ENCODE peak calls at places on chromosomes 4 and X, in six cellular contexts. C is tibial nerve, B is transverse colon, W is A549, Y is ovary, L is stomach. A is an unnamed sample.

GRCh38 chr4:6752486-6752829 is 30.1 kb upstream of the KIAA0232 start:
- DNase-seq in C (no peak), B (no peak), W (no peak), Y (no peak), L (no peak), A (no peak)

GRCh38 chr4:100681289-100681688 is 163.5 kb upstream of the EMCN start:
- DNase-seq in C (no peak), B (no peak), W (no peak), Y (no peak), L (no peak), A (no peak)

GRCh38 chrX:133402042-133402453 is 13.2 kb downstream of the GPC4 start:
- DNase-seq in C (no peak), B (no peak), W (no peak), Y (peak; percentile 14), L (no peak), A (no peak)

GRCh38 chrX:27619975-27620374 is 29.8 kb downstream of the DCAF8L2 start:
- DNase-seq in C (no peak), B (no peak), W (no peak), Y (no peak), L (no peak), A (no peak)

GRCh38 chrX:153728095-153728494 is 3.4 kb downstream of the ABCD1 start:
- DNase-seq in C (no peak), B (no peak), W (no peak), Y (no peak), L (no peak), A (no peak)

GRCh38 chrX:47169726-47170515 is 23.7 kb upstream of the UBA1 start:
- DNase-seq in C (no peak), B (no peak), W (no peak), Y (no peak), L (peak; percentile 23), A (peak; percentile 64)

GRCh38 chrX:53088136-53088974 is 5.6 kb upstream of the KANTR start:
- DNase-seq in C (peak; percentile 54), B (peak; percentile 84), W (peak; percentile 31), Y (peak; percentile 90), L (peak; percentile 84), A (no peak)

GRCh38 chr4:154529737-154530136 is 20.5 kb downstream of the PLRG1 start:
- DNase-seq in C (no peak), B (no peak), W (no peak), Y (no peak), L (no peak), A (no peak)

GRCh38 chrX:77446840-77447239 is 349 bp upstream of the FGF16 start:
- DNase-seq in C (no peak), B (no peak), W (no peak), Y (no peak), L (no peak), A (no peak)

GRCh38 chrX:27336466-27337091 is 126.6 kb downstream of the PPP4R3C start:
- DNase-seq in C (no peak), B (peak; percentile 42), W (peak; percentile 1), Y (no peak), L (peak; percentile 33), A (no peak)

GRCh38 chr4:123649644-123650356 is 253.2 kb downstream of the SPRY1 start:
- DNase-seq in C (no peak), B (peak; percentile 38), W (peak; percentile 23), Y (no peak), L (peak; percentile 49), A (no peak)

GRCh38 chr4:119493419-119493818 is 135.2 kb downstream of the PDE5A start:
- DNase-seq in C (no peak), B (no peak), W (no peak), Y (no peak), L (no peak), A (no peak)

GRCh38 chrX:37383313-37383712 is 34.1 kb downstream of the PRRG1 start:
- DNase-seq in C (no peak), B (no peak), W (no peak), Y (no peak), L (no peak), A (no peak)

GRCh38 chr4:15077969-15078368 is 75.7 kb downstream of the CPEB2 start:
- DNase-seq in C (no peak), B (no peak), W (no peak), Y (no peak), L (no peak), A (no peak)

GRCh38 chr4:123359449-123360306 is 36.9 kb upstream of the SPRY1 start:
- DNase-seq in C (no peak), B (no peak), W (no peak), Y (no peak), L (no peak), A (no peak)

GRCh38 chrX:149950681-149951080 is 12.4 kb upstream of the EOLA2 start:
- DNase-seq in C (no peak), B (no peak), W (peak; percentile 40), Y (no peak), L (no peak), A (no peak)

GRCh38 chr4:76726141-76726540 is 171.8 kb downstream of the SOWAHB start:
- DNase-seq in C (no peak), B (no peak), W (no peak), Y (no peak), L (no peak), A (no peak)

GRCh38 chr4:3233391-3234071 is 15.4 kb upstream of the MSANTD1 start:
- DNase-seq in C (no peak), B (no peak), W (no peak), Y (no peak), L (no peak), A (no peak)

GRCh38 chr4:10296730-10297129 is 160.5 kb downstream of the ZNF518B start:
- DNase-seq in C (no peak), B (no peak), W (no peak), Y (no peak), L (peak; percentile 29), A (no peak)

GRCh38 chr4:174549696-174550095 is 27.4 kb upstream of the HPGD start:
- DNase-seq in C (no peak), B (no peak), W (no peak), Y (no peak), L (no peak), A (no peak)

GRCh38 chrX:100980608-100981497 is 11.3 kb downstream of the ARL13A start:
- DNase-seq in C (no peak), B (no peak), W (peak; percentile 21), Y (no peak), L (peak; percentile 65), A (no peak)

GRCh38 chr4:73911746-73912145 is 42.6 kb downstream of the CXCL1 start:
- DNase-seq in C (no peak), B (no peak), W (no peak), Y (no peak), L (no peak), A (no peak)

GRCh38 chr4:148444296-148445070 is 2.3 kb upstream of the NR3C2 start:
- DNase-seq in C (no peak), B (peak; percentile 40), W (no peak), Y (peak; percentile 27), L (peak; percentile 42), A (no peak)

GRCh38 chr4:109321232-109321631 is 18.8 kb upstream of the COL25A1 start:
- DNase-seq in C (no peak), B (no peak), W (no peak), Y (no peak), L (no peak), A (no peak)
- H3K4me3 ChIP-seq in C (no peak overlapping the region), B (no peak overlapping the region), W (no peak overlapping the region), Y (no peak overlapping the region), L (no peak overlapping the region), A (no peak overlapping the region)

DNA sequence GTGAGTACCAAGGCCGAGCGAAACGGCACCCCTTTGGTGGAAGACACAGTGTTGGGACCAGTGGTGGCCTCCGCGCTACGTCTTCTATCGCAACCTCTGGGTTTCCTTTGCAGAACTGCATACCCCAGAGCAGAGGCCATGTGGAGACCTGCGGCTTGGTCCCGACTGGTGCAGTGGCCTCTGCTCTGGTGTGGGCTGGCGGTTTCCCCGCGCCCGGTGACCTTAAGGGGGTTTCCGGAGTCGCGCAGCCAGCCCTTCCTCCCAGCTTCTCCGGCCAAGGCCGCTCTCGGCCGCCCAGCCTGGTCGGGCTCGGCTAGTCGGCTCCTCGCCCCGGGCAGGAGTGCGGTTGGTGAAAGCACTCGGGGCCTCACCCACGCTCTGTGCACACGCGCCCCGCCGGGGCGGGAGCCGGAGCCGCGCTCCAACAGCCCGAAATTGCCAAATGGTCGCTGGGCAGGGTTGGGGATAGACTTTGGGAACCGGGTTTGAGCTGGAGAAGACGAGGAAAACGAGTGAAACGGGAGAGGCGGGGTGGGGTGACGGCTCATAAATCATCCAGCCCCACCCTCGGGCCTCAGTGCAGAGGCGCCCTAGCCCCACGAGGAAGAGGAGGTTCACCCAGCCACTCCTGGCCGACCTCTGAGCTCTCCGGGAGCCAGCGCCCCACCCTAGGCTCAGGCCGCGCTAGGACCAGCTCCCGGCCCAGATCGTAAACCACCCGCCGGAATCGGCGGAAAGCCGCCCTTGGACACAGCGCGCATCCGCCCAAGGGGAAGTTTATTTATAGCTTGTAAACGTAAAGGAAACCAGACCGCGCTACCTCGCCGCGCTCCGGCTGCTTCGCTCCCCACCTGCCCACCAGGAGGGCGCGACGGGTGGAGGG is 84.7 kb downstream of the BCOR start:
- DNase-seq in C (peak; percentile 51), B (peak; percentile 87), W (peak; percentile 28), Y (peak; percentile 61), L (peak; percentile 70), A (no peak)
- TF ChIP-seq POLR2A in C (no peak), B (peak; percentile 85), W (peak; percentile 29), Y (no peak), L (no peak), A (no peak)

GRCh38 chr4:108356209-108356535 is 187.4 kb upstream of the LEF1 start:
- DNase-seq in C (no peak), B (no peak), W (no peak), Y (no peak), L (no peak), A (no peak)

GRCh38 chr4:108361886-108362285 is 193.2 kb upstream of the LEF1 start:
- DNase-seq in C (no peak), B (no peak), W (no peak), Y (no peak), L (no peak), A (no peak)

GRCh38 chr4:108359130-108359709 is 190.5 kb upstream of the LEF1 start:
- DNase-seq in C (no peak), B (no peak), W (no peak), Y (no peak), L (no peak), A (no peak)

GRCh38 chr4:108360857-108361820 is 192.4 kb upstream of the LEF1 start:
- DNase-seq in C (no peak), B (no peak), W (no peak), Y (no peak), L (no peak), A (no peak)

DNA sequence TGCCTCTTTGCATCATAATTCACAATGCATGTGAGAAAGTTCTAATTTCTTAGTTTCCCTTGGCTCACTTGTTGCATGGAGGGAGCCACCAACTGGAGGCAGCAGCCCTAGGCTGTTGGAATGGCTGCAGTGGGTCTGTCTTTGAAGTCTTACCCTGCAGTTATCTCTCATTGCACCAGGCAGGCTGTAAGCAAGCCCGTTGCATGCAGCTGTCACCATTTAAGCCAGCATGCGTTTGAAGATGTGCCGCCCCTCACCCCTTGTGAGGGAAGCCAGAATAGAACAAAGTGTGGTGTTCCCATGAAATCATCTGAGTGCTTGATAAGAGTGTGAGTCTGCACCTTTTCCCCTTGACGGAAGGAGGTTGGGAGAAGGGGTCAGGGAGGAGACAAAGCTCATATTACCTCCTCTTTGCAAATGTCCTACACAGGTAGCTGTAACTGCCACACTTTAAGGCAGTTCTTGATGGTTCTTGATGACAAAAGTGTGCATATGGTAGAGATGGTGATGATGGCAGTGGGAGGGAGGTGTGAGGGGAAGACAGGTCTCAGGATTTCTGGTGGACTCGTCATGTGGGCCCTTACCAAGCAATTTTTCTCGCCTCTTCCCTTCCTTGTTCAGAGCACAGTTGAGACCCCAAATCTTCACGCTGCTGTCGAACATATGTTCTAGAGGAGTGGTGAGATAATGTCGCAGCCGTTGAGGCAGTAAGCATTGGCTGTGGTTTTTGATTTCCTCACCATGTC is 191.4 kb upstream of the LEF1 start:
- DNase-seq in C (no peak), B (no peak), W (no peak), Y (no peak), L (no peak), A (no peak)
- H3K4me3 ChIP-seq in C (no peak overlapping the region), B (no peak overlapping the region), W (no peak overlapping the region), Y (no peak overlapping the region), L (no peak overlapping the region), A (no peak overlapping the region)

GRCh38 chr4:8254076-8254475 is 15.5 kb upstream of the HTRA3 start:
- DNase-seq in C (no peak), B (no peak), W (no peak), Y (no peak), L (no peak), A (no peak)
- TF ChIP-seq POLR2A in C (no peak), B (no peak), W (no peak), Y (no peak), L (no peak), A (no peak)

A was measured in vagina.